ENCODE peak calls at places on chromosomes 3 and 15, in eight cellular contexts. One of them, this sample, is unnamed.

GRCh38 chr15:101011582-101011981 is 92.4 kb downstream of the LRRK1 start:
- DNase-seq in WTC11: no peak
- DNase-seq in CD4-positive, alpha-beta T cell: no peak
- DNase-seq in stomach: no peak
- DNase-seq in neural progenitor cell: peak
- DNase-seq in cardiac fibroblast: no peak
- DNase-seq in left lung: no peak
- DNase-seq in fibroblast of villous mesenchyme: no peak
- DNase-seq in this sample: no peak

GRCh38 chr3:29128004-29128403 is 152.9 kb upstream of the RBMS3 start:
- DNase-seq in cardiac fibroblast: peak
- DNase-seq in left lung: no peak
- DNase-seq in neural progenitor cell: peak
- DNase-seq in fibroblast of villous mesenchyme: peak
- DNase-seq in stomach: no peak
- DNase-seq in CD4-positive, alpha-beta T cell: no peak
- DNase-seq in WTC11: no peak
- DNase-seq in this sample: no peak

GRCh38 chr3:66456711-66457173 is 44.1 kb downstream of the LRIG1 start:
- DNase-seq in left lung: no peak
- DNase-seq in cardiac fibroblast: no peak
- DNase-seq in WTC11: no peak
- DNase-seq in neural progenitor cell: no peak
- DNase-seq in fibroblast of villous mesenchyme: no peak
- DNase-seq in stomach: no peak
- DNase-seq in CD4-positive, alpha-beta T cell: no peak
- DNase-seq in this sample: no peak

GRCh38 chr15:101206173-101206572 is 45.7 kb downstream of the CHSY1 start:
- DNase-seq in neural progenitor cell: no peak
- DNase-seq in CD4-positive, alpha-beta T cell: peak
- DNase-seq in cardiac fibroblast: peak
- DNase-seq in left lung: no peak
- DNase-seq in fibroblast of villous mesenchyme: peak
- DNase-seq in WTC11: no peak
- DNase-seq in stomach: no peak
- DNase-seq in this sample: no peak

GRCh38 chr15:60374628-60375081 is 23.1 kb downstream of the ANXA2 start:
- DNase-seq in WTC11: peak
- DNase-seq in cardiac fibroblast: peak
- DNase-seq in fibroblast of villous mesenchyme: peak
- DNase-seq in CD4-positive, alpha-beta T cell: no peak
- DNase-seq in left lung: no peak
- DNase-seq in neural progenitor cell: peak
- DNase-seq in stomach: peak
- DNase-seq in this sample: no peak

GRCh38 chr15:79923068-79923514 is 26.3 kb upstream of the MTHFS start:
- DNase-seq in left lung: peak
- DNase-seq in neural progenitor cell: peak
- DNase-seq in stomach: peak
- DNase-seq in CD4-positive, alpha-beta T cell: peak
- DNase-seq in WTC11: peak
- DNase-seq in fibroblast of villous mesenchyme: peak
- DNase-seq in cardiac fibroblast: peak
- DNase-seq in this sample: peak

GRCh38 chr3:195214381-195214780 is 56.6 kb downstream of the XXYLT1 start:
- DNase-seq in CD4-positive, alpha-beta T cell: no peak
- DNase-seq in left lung: peak
- DNase-seq in fibroblast of villous mesenchyme: no peak
- DNase-seq in cardiac fibroblast: no peak
- DNase-seq in stomach: no peak
- DNase-seq in WTC11: no peak
- DNase-seq in neural progenitor cell: no peak
- DNase-seq in this sample: no peak

GRCh38 chr3:43177092-43177491 is 71.2 kb upstream of the POMGNT2 start:
- DNase-seq in cardiac fibroblast: no peak
- DNase-seq in fibroblast of villous mesenchyme: peak
- DNase-seq in stomach: no peak
- DNase-seq in neural progenitor cell: no peak
- DNase-seq in left lung: no peak
- DNase-seq in CD4-positive, alpha-beta T cell: no peak
- DNase-seq in WTC11: no peak
- DNase-seq in this sample: no peak

GRCh38 chr3:45896069-45896468 is 9.7 kb downstream of the CCR9 start:
- DNase-seq in left lung: no peak
- DNase-seq in fibroblast of villous mesenchyme: no peak
- DNase-seq in stomach: no peak
- DNase-seq in CD4-positive, alpha-beta T cell: no peak
- DNase-seq in cardiac fibroblast: no peak
- DNase-seq in WTC11: no peak
- DNase-seq in neural progenitor cell: no peak
- DNase-seq in this sample: no peak

GRCh38 chr3:122679467-122680291 is 960 bp upstream of the PARP14 start:
- DNase-seq in stomach: peak
- DNase-seq in WTC11: no peak
- DNase-seq in fibroblast of villous mesenchyme: peak
- DNase-seq in cardiac fibroblast: peak
- DNase-seq in left lung: no peak
- DNase-seq in neural progenitor cell: peak
- DNase-seq in CD4-positive, alpha-beta T cell: peak
- DNase-seq in this sample: no peak

GRCh38 chr3:136276049-136276755 is 26.1 kb downstream of the PCCB start:
- DNase-seq in CD4-positive, alpha-beta T cell: no peak
- DNase-seq in WTC11: no peak
- DNase-seq in neural progenitor cell: no peak
- DNase-seq in stomach: no peak
- DNase-seq in fibroblast of villous mesenchyme: no peak
- DNase-seq in cardiac fibroblast: no peak
- DNase-seq in left lung: no peak
- DNase-seq in this sample: no peak
- TF ChIP-seq CTCF in CD4-positive, alpha-beta T cell: no peak
- TF ChIP-seq CTCF in WTC11: no peak
- TF ChIP-seq CTCF in neural progenitor cell: peak
- TF ChIP-seq CTCF in stomach: no peak
- TF ChIP-seq CTCF in fibroblast of villous mesenchyme: peak
- TF ChIP-seq CTCF in cardiac fibroblast: peak
- TF ChIP-seq CTCF in left lung: no peak
- TF ChIP-seq CTCF in this sample: no peak

GRCh38 chr3:107468782-107469181 is 54.0 kb upstream of the BBX start:
- DNase-seq in cardiac fibroblast: no peak
- DNase-seq in WTC11: peak
- DNase-seq in left lung: no peak
- DNase-seq in stomach: no peak
- DNase-seq in fibroblast of villous mesenchyme: no peak
- DNase-seq in neural progenitor cell: no peak
- DNase-seq in CD4-positive, alpha-beta T cell: no peak
- DNase-seq in this sample: no peak
- TF ChIP-seq CTCF in cardiac fibroblast: no peak
- TF ChIP-seq CTCF in WTC11: no peak
- TF ChIP-seq CTCF in left lung: no peak
- TF ChIP-seq CTCF in stomach: no peak
- TF ChIP-seq CTCF in fibroblast of villous mesenchyme: no peak
- TF ChIP-seq CTCF in neural progenitor cell: no peak
- TF ChIP-seq CTCF in CD4-positive, alpha-beta T cell: no peak
- TF ChIP-seq CTCF in this sample: no peak

DNA sequence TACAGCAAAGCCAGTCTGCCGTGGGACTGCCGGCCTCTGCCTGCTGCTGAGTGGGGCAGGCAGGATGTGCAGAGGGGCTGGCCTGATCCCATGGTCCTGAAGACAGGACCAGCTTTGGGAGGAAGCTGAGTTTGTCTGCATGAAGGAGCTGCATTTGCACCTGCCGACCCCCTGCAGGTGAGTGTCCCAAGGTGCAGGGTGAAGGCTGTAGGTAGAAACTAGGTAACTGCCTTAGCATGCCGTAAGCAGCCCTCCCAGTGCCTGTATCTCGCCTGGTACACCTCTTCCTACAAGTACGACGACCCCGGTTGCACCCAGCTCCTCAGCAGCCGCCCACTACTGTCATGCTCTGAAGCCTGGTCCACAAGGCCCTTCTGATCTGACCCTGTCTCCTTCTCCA is 34.9 kb downstream of the AMOTL2 start:
- DNase-seq in CD4-positive, alpha-beta T cell: no peak
- DNase-seq in WTC11: no peak
- DNase-seq in cardiac fibroblast: no peak
- DNase-seq in fibroblast of villous mesenchyme: no peak
- DNase-seq in left lung: no peak
- DNase-seq in neural progenitor cell: no peak
- DNase-seq in stomach: no peak
- DNase-seq in this sample: no peak
- TF ChIP-seq CTCF in CD4-positive, alpha-beta T cell: no peak
- TF ChIP-seq CTCF in WTC11: no peak
- TF ChIP-seq CTCF in cardiac fibroblast: no peak
- TF ChIP-seq CTCF in fibroblast of villous mesenchyme: no peak
- TF ChIP-seq CTCF in left lung: no peak
- TF ChIP-seq CTCF in neural progenitor cell: no peak
- TF ChIP-seq CTCF in stomach: no peak
- TF ChIP-seq CTCF in this sample: no peak

DNA sequence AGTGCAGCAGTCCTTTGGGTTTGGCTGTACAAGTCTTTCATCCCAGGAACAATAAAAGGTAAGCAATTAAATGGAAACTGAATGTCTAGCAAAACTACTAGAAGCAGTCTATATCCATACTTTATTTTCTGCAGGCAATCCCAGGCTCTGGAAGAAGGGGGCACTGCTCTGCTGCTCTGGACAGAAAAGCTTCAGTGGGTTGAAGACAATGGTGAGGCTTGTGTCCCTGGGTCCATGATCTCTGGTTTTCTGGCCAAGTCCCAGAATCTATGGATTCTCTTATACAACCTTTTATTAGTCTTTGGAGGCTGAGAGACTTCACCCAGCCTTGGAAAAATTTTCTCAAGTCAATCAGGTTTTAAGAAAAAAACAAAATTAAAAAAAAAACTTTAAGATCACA is 35.6 kb downstream of the SCAP start:
- DNase-seq in fibroblast of villous mesenchyme: peak
- DNase-seq in WTC11: no peak
- DNase-seq in CD4-positive, alpha-beta T cell: no peak
- DNase-seq in cardiac fibroblast: no peak
- DNase-seq in neural progenitor cell: peak
- DNase-seq in left lung: no peak
- DNase-seq in stomach: no peak
- DNase-seq in this sample: no peak
- TF ChIP-seq CTCF in fibroblast of villous mesenchyme: peak
- TF ChIP-seq CTCF in WTC11: no peak
- TF ChIP-seq CTCF in CD4-positive, alpha-beta T cell: no peak
- TF ChIP-seq CTCF in cardiac fibroblast: peak
- TF ChIP-seq CTCF in neural progenitor cell: peak
- TF ChIP-seq CTCF in left lung: no peak
- TF ChIP-seq CTCF in stomach: no peak
- TF ChIP-seq CTCF in this sample: no peak

GRCh38 chr3:71301001-71301400 is 282.5 kb downstream of the FOXP1 start:
- DNase-seq in stomach: no peak
- DNase-seq in fibroblast of villous mesenchyme: no peak
- DNase-seq in WTC11: no peak
- DNase-seq in cardiac fibroblast: no peak
- DNase-seq in CD4-positive, alpha-beta T cell: no peak
- DNase-seq in neural progenitor cell: no peak
- DNase-seq in left lung: no peak
- DNase-seq in this sample: no peak
- TF ChIP-seq CTCF in stomach: no peak
- TF ChIP-seq CTCF in fibroblast of villous mesenchyme: no peak
- TF ChIP-seq CTCF in WTC11: no peak
- TF ChIP-seq CTCF in cardiac fibroblast: no peak
- TF ChIP-seq CTCF in CD4-positive, alpha-beta T cell: no peak
- TF ChIP-seq CTCF in neural progenitor cell: no peak
- TF ChIP-seq CTCF in left lung: no peak
- TF ChIP-seq CTCF in this sample: no peak

GRCh38 chr15:56798639-56799038 is 65.3 kb upstream of the ZNF280D start:
- DNase-seq in neural progenitor cell: no peak
- DNase-seq in cardiac fibroblast: no peak
- DNase-seq in WTC11: no peak
- DNase-seq in stomach: no peak
- DNase-seq in left lung: peak
- DNase-seq in CD4-positive, alpha-beta T cell: no peak
- DNase-seq in fibroblast of villous mesenchyme: no peak
- DNase-seq in this sample: no peak
- TF ChIP-seq CTCF in neural progenitor cell: no peak
- TF ChIP-seq CTCF in cardiac fibroblast: no peak
- TF ChIP-seq CTCF in WTC11: no peak
- TF ChIP-seq CTCF in stomach: no peak
- TF ChIP-seq CTCF in left lung: no peak
- TF ChIP-seq CTCF in CD4-positive, alpha-beta T cell: no peak
- TF ChIP-seq CTCF in fibroblast of villous mesenchyme: no peak
- TF ChIP-seq CTCF in this sample: no peak

GRCh38 chr3:184239710-184240109 is 9.1 kb downstream of the ALG3 start:
- DNase-seq in stomach: no peak
- DNase-seq in fibroblast of villous mesenchyme: no peak
- DNase-seq in left lung: no peak
- DNase-seq in neural progenitor cell: no peak
- DNase-seq in WTC11: no peak
- DNase-seq in cardiac fibroblast: no peak
- DNase-seq in CD4-positive, alpha-beta T cell: no peak
- DNase-seq in this sample: no peak

GRCh38 chr3:184241141-184241446 is 7.7 kb downstream of the ALG3 start:
- DNase-seq in WTC11: no peak
- DNase-seq in cardiac fibroblast: no peak
- DNase-seq in left lung: no peak
- DNase-seq in stomach: no peak
- DNase-seq in neural progenitor cell: no peak
- DNase-seq in CD4-positive, alpha-beta T cell: no peak
- DNase-seq in fibroblast of villous mesenchyme: no peak
- DNase-seq in this sample: no peak

GRCh38 chr3:184240384-184241140 is 8.2 kb downstream of the ALG3 start:
- DNase-seq in stomach: no peak
- DNase-seq in WTC11: peak
- DNase-seq in neural progenitor cell: peak
- DNase-seq in left lung: no peak
- DNase-seq in cardiac fibroblast: peak
- DNase-seq in CD4-positive, alpha-beta T cell: no peak
- DNase-seq in fibroblast of villous mesenchyme: peak
- DNase-seq in this sample: no peak

GRCh38 chr3:184242297-184242685 is 6.5 kb downstream of the ALG3 start:
- DNase-seq in cardiac fibroblast: no peak
- DNase-seq in left lung: no peak
- DNase-seq in WTC11: no peak
- DNase-seq in CD4-positive, alpha-beta T cell: no peak
- DNase-seq in fibroblast of villous mesenchyme: no peak
- DNase-seq in neural progenitor cell: no peak
- DNase-seq in stomach: no peak
- DNase-seq in this sample: no peak

GRCh38 chr3:184241447-184242296 is 7.1 kb downstream of the ALG3 start:
- DNase-seq in fibroblast of villous mesenchyme: peak
- DNase-seq in stomach: peak
- DNase-seq in neural progenitor cell: no peak
- DNase-seq in cardiac fibroblast: peak
- DNase-seq in CD4-positive, alpha-beta T cell: no peak
- DNase-seq in WTC11: peak
- DNase-seq in left lung: peak
- DNase-seq in this sample: no peak
- TF ChIP-seq CTCF in fibroblast of villous mesenchyme: peak
- TF ChIP-seq CTCF in stomach: peak
- TF ChIP-seq CTCF in neural progenitor cell: no peak
- TF ChIP-seq CTCF in cardiac fibroblast: peak
- TF ChIP-seq CTCF in CD4-positive, alpha-beta T cell: no peak
- TF ChIP-seq CTCF in WTC11: no peak
- TF ChIP-seq CTCF in left lung: peak
- TF ChIP-seq CTCF in this sample: peak

This sample was measured in CD14-positive monocyte.